ENCODE peak calls at places on chromosomes 7 and 10, in eight cellular contexts. D is NCI-H2029; O is hepatic stellate cell; V is stimulated activated CD4-positive, alpha-beta T cell treated with anti-CD3 and anti-CD28 coated beads, Interleukin-2, amount 100 ng/mL, for 48 hours; G is fibroblast of pulmonary artery; C is EH; M is activated naive CD8-positive, alpha-beta T cell treated with anti-CD3 and anti-CD28 coated beads, Interleukin-2, amount 50 U/mL, for 16 hours; S is activated CD4-positive, alpha-beta T cell treated with anti-CD3 and anti-CD28 coated beads, Interleukin-2, amount 50 U/mL, for 1 hour. A is an unnamed sample.

GRCh38 chr7:115676080-115676479 is 354.5 kb downstream of the TFEC start:
- DNase-seq in C (peak; percentile 52), D (no peak), V (no peak), S (no peak), O (no peak), G (peak; percentile 69), M (no peak), A (no peak)

GRCh38 chr7:99083068-99083651 is 60.7 kb downstream of the SMURF1 start:
- DNase-seq in C (peak; percentile 77), G (peak; percentile 28), O (no peak), D (no peak), V (no peak), S (no peak), M (no peak), A (no peak)

GRCh38 chr10:3761916-3762708 is 22.9 kb downstream of the KLF6 start:
- DNase-seq in M (no peak), D (no peak), S (no peak), V (no peak), C (peak; percentile 66), G (no peak), O (no peak), A (no peak)

GRCh38 chr10:103661198-103661950 is 167.9 kb downstream of the NEURL1 start:
- DNase-seq in O (peak; percentile 97), V (peak; percentile 23), G (peak; percentile 92), M (no peak), D (peak; percentile 62), C (peak; percentile 96), S (peak; percentile 44), A (peak; percentile 91)

GRCh38 chr7:41238851-41239331 is 464.0 kb downstream of the INHBA start:
- DNase-seq in S (no peak), C (peak; percentile 88), G (peak; percentile 11), V (no peak), O (peak; percentile 13), M (no peak), D (no peak), A (no peak)

GRCh38 chr7:5533821-5534367 is 110.3 kb upstream of the TNRC18 start:
- DNase-seq in S (no peak), V (no peak), G (no peak), M (no peak), C (no peak), D (no peak), O (no peak), A (no peak)

GRCh38 chr7:114087674-114088539 is 169.1 kb upstream of the PPP1R3A start:
- DNase-seq in G (no peak), V (no peak), S (no peak), M (no peak), O (no peak), D (no peak), C (no peak), A (no peak)

GRCh38 chr10:36026081-36026480 is 384.0 kb upstream of the FZD8 start:
- DNase-seq in G (no peak), O (no peak), C (peak; percentile 52), M (no peak), S (no peak), V (no peak), D (no peak), A (no peak)

GRCh38 chr10:26960308-26960707 is 99.5 kb upstream of the ABI1 start:
- DNase-seq in C (peak; percentile 7), V (no peak), S (no peak), G (peak; percentile 8), D (no peak), M (no peak), O (no peak), A (no peak)

GRCh38 chr10:79147796-79148451 is 79.2 kb downstream of the ZMIZ1 start:
- DNase-seq in M (no peak), V (no peak), G (no peak), D (no peak), O (no peak), S (no peak), C (no peak), A (no peak)

GRCh38 chr7:50497968-50498367 is 47.8 kb upstream of the FIGNL1 start:
- DNase-seq in G (peak; percentile 89), C (peak; percentile 14), S (no peak), O (no peak), M (no peak), V (no peak), D (no peak), A (no peak)

GRCh38 chr7:31051598-31052503 is at the start of gene ADCYAP1R1:
- DNase-seq in V (no peak), O (no peak), D (no peak), M (no peak), S (no peak), C (no peak), G (no peak), A (peak; percentile 29)

GRCh38 chr10:52644678-52645434 is 127.7 kb downstream of the MBL2 start:
- DNase-seq in G (peak; percentile 75), C (peak; percentile 63), D (no peak), S (no peak), M (no peak), V (peak; percentile 1), O (peak; percentile 8), A (peak; percentile 15)

GRCh38 chr7:101248276-101248675 is 3.4 kb upstream of the FIS1 start:
- DNase-seq in G (no peak), S (no peak), C (no peak), M (no peak), O (no peak), V (no peak), D (no peak), A (no peak)

GRCh38 chr7:154505362-154505761 is 453.2 kb downstream of the DPP6 start:
- DNase-seq in C (no peak), M (no peak), V (no peak), O (no peak), G (no peak), S (no peak), D (no peak), A (no peak)

GRCh38 chr7:102193806-102194205 is 92.9 kb upstream of the SH2B2 start:
- DNase-seq in S (no peak), M (no peak), D (no peak), V (no peak), C (peak; percentile 48), O (no peak), G (peak; percentile 11), A (peak; percentile 35)

GRCh38 chr10:77156406-77156879 is 481.2 kb downstream of the KCNMA1 start:
- DNase-seq in C (peak; percentile 86), S (no peak), M (no peak), G (peak; percentile 67), V (no peak), D (no peak), O (peak; percentile 33), A (no peak)

GRCh38 chr7:52753855-52754254 is 281.6 kb upstream of the POM121L12 start:
- DNase-seq in G (no peak), S (no peak), D (no peak), O (no peak), M (no peak), V (no peak), C (no peak), A (no peak)

GRCh38 chr7:129607471-129608120 is 3.9 kb upstream of the NRF1 start:
- DNase-seq in O (peak; percentile 58), M (no peak), G (peak; percentile 53), S (peak; percentile 37), D (no peak), C (peak; percentile 46), V (peak; percentile 38), A (peak; percentile 60)

GRCh38 chr7:155867280-155867679 is 55.0 kb upstream of the SHH start:
- DNase-seq in M (no peak), G (no peak), C (no peak), O (no peak), D (no peak), S (no peak), V (no peak), A (no peak)

GRCh38 chr7:2513702-2514101 is 5.9 kb upstream of the LFNG start:
- DNase-seq in C (no peak), V (no peak), D (no peak), S (no peak), O (no peak), G (no peak), M (no peak), A (no peak)

GRCh38 chr10:11757452-11757819 is 15.3 kb downstream of the ECHDC3 start:
- DNase-seq in M (no peak), S (no peak), V (no peak), O (peak; percentile 43), C (peak; percentile 78), G (peak; percentile 89), D (peak; percentile 49), A (peak; percentile 75)

GRCh38 chr7:135441791-135442190 is 68.1 kb downstream of the CNOT4 start:
- DNase-seq in O (no peak), M (no peak), V (no peak), D (no peak), G (peak; percentile 45), S (no peak), C (peak; percentile 32), A (peak; percentile 7)

GRCh38 chr7:27312820-27313219 is 70.2 kb downstream of the EVX1 start:
- DNase-seq in O (no peak), S (no peak), V (no peak), M (no peak), D (no peak), G (no peak), C (no peak), A (no peak)

GRCh38 chr7:34064511-34065158 is 159.3 kb downstream of the BMPER start:
- DNase-seq in D (peak; percentile 36), V (no peak), M (no peak), S (no peak), G (peak; percentile 64), O (no peak), C (no peak), A (no peak)

GRCh38 chr10:25661632-25662031 is 272.4 kb upstream of the MYO3A start:
- DNase-seq in M (no peak), G (no peak), S (no peak), D (no peak), C (no peak), O (no peak), V (no peak), A (no peak)

GRCh38 chr10:73591935-73592699 is 975 bp upstream of the USP54 start:
- DNase-seq in O (no peak), G (peak; percentile 64), V (no peak), M (no peak), C (peak; percentile 53), S (peak; percentile 1), D (peak; percentile 44), A (peak; percentile 59)

A was measured in AG08396.